ENCODE peak calls at places on chromosomes 12 and 14, in six cellular contexts. X, W, N, F, A and E are unnamed samples.
A peak's percentile ranks its signal among the peaks of the same experiment; 100 is the strongest.

GRCh38 chr14:89960895-89961294 is 5.2 kb downstream of the TDP1 start:
- DNase-seq in A (no peak), W (no peak), X (no peak), N (no peak), F (no peak), E (no peak)

GRCh38 chr12:21882635-21883034 is 58.6 kb downstream of the ABCC9 start:
- DNase-seq in N (no peak), X (no peak), W (no peak), A (no peak), F (no peak), E (no peak)

GRCh38 chr12:68425998-68426397 is 93.8 kb upstream of the MDM1 start:
- DNase-seq in X (no peak), F (no peak), A (no peak), W (no peak), N (no peak), E (no peak)

GRCh38 chr12:104498211-104498801 is 41.6 kb downstream of the CHST11 start:
- DNase-seq in X (peak; percentile 75), W (no peak), F (no peak), A (no peak), N (no peak), E (peak; percentile 22)

GRCh38 chr12:78698747-78699146 is 165.8 kb upstream of the SYT1 start:
- DNase-seq in W (no peak), F (no peak), X (no peak), A (no peak), N (no peak), E (no peak)

GRCh38 chr12:76341436-76342030 is 6.7 kb downstream of the BBS10 start:
- DNase-seq in F (no peak), N (no peak), A (no peak), X (no peak), W (no peak), E (no peak)

GRCh38 chr12:111720457-111720856 is 34.6 kb downstream of the ACAD10 start:
- DNase-seq in N (no peak), X (no peak), W (no peak), F (no peak), A (no peak), E (no peak)

GRCh38 chr12:51922762-51923505 is 15.6 kb downstream of the ACVRL1 start:
- DNase-seq in W (peak; percentile 54), A (no peak), X (no peak), F (no peak), N (peak; percentile 65), E (no peak)

GRCh38 chr12:56104815-56105476 is 587 bp downstream of the PA2G4 start:
- DNase-seq in A (peak; percentile 82), W (no peak), X (no peak), F (no peak), N (no peak), E (no peak)

GRCh38 chr14:32329146-32329545 is at the start of gene AKAP6:
- DNase-seq in W (no peak), X (no peak), F (peak; percentile 71), N (no peak), A (no peak), E (no peak)
- H3K27ac ChIP-seq in W (no peak within 1 kb of the TSS), X (no peak within 1 kb of the TSS), F (peak within 1 kb of the TSS; percentile 86), N (no peak within 1 kb of the TSS), A (no peak within 1 kb of the TSS), E (no peak within 1 kb of the TSS)

GRCh38 chr12:54447917-54448316 is 25.5 kb downstream of the GTSF1 start:
- DNase-seq in F (no peak), W (no peak), N (no peak), X (no peak), A (no peak), E (no peak)

GRCh38 chr12:54443446-54443845 is 24.4 kb upstream of the ITGA5 start:
- DNase-seq in W (no peak), N (no peak), F (no peak), A (no peak), X (no peak), E (no peak)

GRCh38 chr12:54452628-54453027 is 20.8 kb downstream of the GTSF1 start:
- DNase-seq in W (no peak), F (no peak), N (no peak), A (no peak), X (no peak), E (no peak)

GRCh38 chr12:54444202-54444601 is 25.1 kb upstream of the ITGA5 start:
- DNase-seq in W (no peak), N (no peak), A (no peak), X (no peak), F (no peak), E (no peak)

DNA sequence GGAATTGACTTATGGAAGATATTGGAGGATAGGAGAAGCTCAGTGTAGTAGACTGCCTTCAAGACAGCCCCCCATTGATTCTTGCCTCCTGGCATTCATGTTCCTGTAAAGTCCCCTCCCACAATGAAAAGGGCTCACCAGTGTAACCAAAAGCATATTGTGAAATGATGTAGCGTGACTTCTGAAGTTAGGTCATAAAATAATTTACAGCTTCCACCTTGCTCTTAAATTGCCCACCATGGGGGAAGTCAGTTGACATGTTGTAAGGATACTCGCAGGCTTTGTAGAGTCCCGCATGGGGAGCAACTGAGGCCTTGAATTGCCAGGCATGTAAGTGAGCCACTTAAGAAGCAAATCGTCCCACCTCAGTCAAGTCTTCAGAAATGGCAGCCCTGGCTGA is 25.1 kb downstream of the GTSF1 start:
- DNase-seq in A (no peak), W (no peak), N (no peak), F (no peak), X (no peak), E (no peak)
- H3K27ac ChIP-seq in A (no peak overlapping the region), W (no peak overlapping the region), N (no peak overlapping the region), F (no peak overlapping the region), X (no peak overlapping the region), E (no peak overlapping the region)

GRCh38 chr12:130451001-130451930 is 113.6 kb downstream of the PIWIL1 start:
- DNase-seq in W (no peak), N (no peak), A (no peak), X (no peak), F (no peak), E (no peak)
- H3K27ac ChIP-seq in W (no peak overlapping the region), N (no peak overlapping the region), A (no peak overlapping the region), X (no peak overlapping the region), F (no peak overlapping the region), E (no peak overlapping the region)

GRCh38 chr12:24560867-24561266 is 388.0 kb downstream of the BCAT1 start:
- DNase-seq in A (no peak), N (no peak), F (no peak), X (no peak), W (no peak), E (no peak)

GRCh38 chr12:24561411-24561871 is 387.5 kb downstream of the BCAT1 start:
- DNase-seq in A (no peak), X (no peak), N (no peak), W (no peak), F (no peak), E (no peak)

GRCh38 chr12:24560192-24560591 is 388.7 kb downstream of the BCAT1 start:
- DNase-seq in N (no peak), X (no peak), F (no peak), W (no peak), A (no peak), E (no peak)

GRCh38 chr12:24562761-24563392 is 386.0 kb downstream of the BCAT1 start:
- DNase-seq in A (peak; percentile 80), F (no peak), N (no peak), X (no peak), W (peak; percentile 51), E (no peak)

DNA sequence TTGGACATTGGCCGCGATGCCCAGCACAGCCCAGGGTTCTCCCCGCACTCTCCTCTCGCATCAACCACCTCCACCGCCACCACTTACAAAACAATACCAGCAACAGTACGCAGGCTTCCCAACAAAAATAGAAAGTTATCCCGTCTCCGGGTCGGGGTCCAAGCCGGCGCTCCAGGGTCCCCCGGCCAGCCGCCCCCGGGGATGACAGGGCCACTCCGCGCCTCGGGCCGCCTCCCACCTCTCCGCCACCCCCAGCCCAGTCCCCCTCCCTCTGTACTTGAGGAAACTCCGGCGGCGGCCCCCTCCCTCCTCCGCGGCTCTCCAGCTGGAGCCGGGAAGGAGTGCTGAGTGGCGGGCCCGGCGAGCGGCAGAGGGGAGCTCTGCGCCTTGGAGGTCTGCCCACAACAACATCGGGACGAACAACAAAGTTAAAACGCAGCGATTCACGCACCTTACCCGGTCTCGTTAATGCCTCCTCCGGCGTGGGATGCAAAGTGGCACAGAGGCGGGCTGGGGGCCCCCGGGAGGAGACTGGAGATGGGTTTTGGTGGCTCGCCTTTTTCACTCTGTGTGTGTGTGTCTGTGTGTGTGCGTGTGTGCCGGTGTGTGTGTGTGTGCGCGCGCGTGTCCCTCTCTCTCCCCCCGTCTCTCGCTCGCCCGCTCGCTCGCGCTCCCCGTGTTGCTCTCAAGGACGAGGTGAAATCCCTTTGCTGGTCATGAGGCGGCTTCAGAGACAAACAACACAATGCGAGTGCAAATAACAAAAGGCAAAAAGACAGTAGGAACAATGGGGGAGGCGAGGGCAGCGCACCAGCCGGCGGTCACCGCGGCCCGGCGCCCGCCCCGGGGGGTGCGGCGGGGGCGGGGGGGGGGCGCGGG is 386.8 kb downstream of the BCAT1 start:
- DNase-seq in F (peak; percentile 65), N (peak; percentile 42), W (peak; percentile 69), A (peak; percentile 78), X (no peak), E (no peak)
- H3K27ac ChIP-seq in F (peak overlapping the region; percentile 76), N (peak overlapping the region; percentile 61), W (peak overlapping the region; percentile 94), A (peak overlapping the region; percentile 81), X (no peak overlapping the region), E (no peak overlapping the region)

DNA sequence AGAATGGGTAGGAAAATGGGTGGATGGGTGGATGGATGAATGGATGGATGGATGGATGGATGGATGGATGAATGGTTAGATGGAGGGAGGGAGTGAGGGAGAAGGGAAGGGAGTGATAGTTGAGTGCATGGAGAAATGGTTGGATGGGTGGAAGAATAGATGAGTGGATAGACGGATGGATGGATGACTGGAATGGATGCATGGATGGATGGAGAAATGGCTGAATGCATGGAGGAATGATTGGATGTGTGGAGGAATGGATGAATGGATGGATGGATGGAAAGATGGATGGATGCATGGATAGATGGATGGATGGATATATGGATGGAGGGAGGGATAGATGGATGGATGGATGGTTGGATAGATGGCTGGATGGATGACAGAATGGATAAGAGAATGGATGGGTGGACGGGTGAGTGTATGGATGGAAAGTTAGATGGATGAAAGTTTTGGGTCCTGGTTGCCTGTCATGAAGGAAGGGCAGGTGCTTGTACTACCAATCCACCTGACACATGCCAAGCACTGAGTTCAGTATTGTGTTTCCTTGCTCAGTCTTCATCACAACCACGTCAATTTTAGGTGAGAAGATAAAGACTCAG is 286.5 kb upstream of the RTL1 start:
- DNase-seq in N (no peak), F (no peak), A (no peak), W (no peak), X (no peak), E (no peak)
- H3K27ac ChIP-seq in N (no peak overlapping the region), F (no peak overlapping the region), A (no peak overlapping the region), W (no peak overlapping the region), X (no peak overlapping the region), E (no peak overlapping the region)

GRCh38 chr12:81542065-81542464 is 217.1 kb downstream of the PPFIA2 start:
- DNase-seq in A (no peak), F (no peak), N (no peak), X (no peak), W (no peak), E (no peak)
- H3K27ac ChIP-seq in A (no peak overlapping the region), F (no peak overlapping the region), N (no peak overlapping the region), X (no peak overlapping the region), W (no peak overlapping the region), E (no peak overlapping the region)